ENCODE peak calls at places on chromosomes 13 and 19, in nine cellular contexts. Q is lung; D is anterior cingulate cortex; R is GM23248; W is stimulated activated CD4-positive, alpha-beta T cell treated with anti-CD3 and anti-CD28 coated beads, Interleukin-2, amount 100 ng/mL, for 4 hours; M is frontal cortex; T is activated CD4-positive, alpha-beta memory T cell treated with anti-CD3 and anti-CD28 coated beads, Interleukin-2, amount 10 ng/mL, durations not matched to agents 7 days and 5 days; S is spleen; O is ACHN. A is an unnamed sample.

GRCh38 chr19:11767633-11768133 is 883 bp downstream of the ZNF441 start:
- DNase-seq in D (no peak), Q (peak), M (no peak), O (no peak), S (peak), R (peak), W (no peak), T (peak), A (peak)

GRCh38 chr13:29993716-29994488 is 143.5 kb upstream of the UBL3 start:
- DNase-seq in Q (no peak), T (no peak), D (no peak), O (no peak), S (no peak), W (no peak), M (no peak), R (peak), A (no peak)

GRCh38 chr19:57559008-57559403 is 657 bp downstream of the ZNF550 start:
- DNase-seq in S (peak), T (peak), O (no peak), R (peak), W (no peak), M (no peak), Q (no peak), D (no peak), A (peak)

GRCh38 chr19:33204136-33204973 is 10.2 kb downstream of the LRP3 start:
- DNase-seq in O (no peak), R (no peak), S (peak), M (no peak), Q (no peak), W (no peak), T (no peak), D (no peak), A (no peak)

GRCh38 chr19:47514151-47514868 is 553 bp downstream of the NAPA start:
- DNase-seq in Q (no peak), R (peak), W (no peak), S (peak), D (no peak), M (no peak), T (peak), O (no peak), A (peak)

GRCh38 chr19:42207767-42208259 is 9.7 kb downstream of the DEDD2 start:
- DNase-seq in R (peak), S (no peak), T (no peak), O (peak), Q (no peak), M (no peak), W (no peak), D (no peak), A (peak)

GRCh38 chr19:38308006-38308766 is 4.1 kb downstream of the C19orf33 start:
- DNase-seq in W (no peak), D (no peak), T (no peak), M (no peak), O (no peak), R (no peak), S (no peak), Q (no peak), A (peak)

GRCh38 chr13:50950808-50951207 is 41.2 kb downstream of the RNASEH2B start:
- DNase-seq in Q (no peak), W (no peak), M (no peak), D (no peak), O (no peak), T (no peak), S (no peak), R (no peak), A (no peak)

GRCh38 chr13:109383683-109384082 is 402.7 kb downstream of the IRS2 start:
- DNase-seq in T (no peak), W (no peak), D (no peak), S (no peak), M (no peak), R (peak), O (no peak), Q (no peak), A (no peak)

GRCh38 chr13:71148391-71148790 is 718.6 kb downstream of the DACH1 start:
- DNase-seq in D (no peak), W (no peak), Q (no peak), R (no peak), S (no peak), T (no peak), M (no peak), O (no peak), A (no peak)

GRCh38 chr13:66312312-66313087 is 917.6 kb downstream of the PCDH9 start:
- DNase-seq in M (no peak), S (no peak), T (no peak), R (no peak), Q (no peak), W (no peak), D (no peak), O (no peak), A (peak)

GRCh38 chr13:23621316-23621645 is 51.1 kb downstream of the TNFRSF19 start:
- DNase-seq in R (peak), M (no peak), W (no peak), Q (no peak), T (no peak), O (peak), S (no peak), D (no peak), A (no peak)

GRCh38 chr13:110306340-110306959 is 507 bp downstream of the COL4A1 start:
- DNase-seq in Q (no peak), S (no peak), M (no peak), D (no peak), W (no peak), T (no peak), R (peak), O (no peak), A (no peak)

GRCh38 chr13:113938246-113938645 is 35.6 kb downstream of the C13orf46 start:
- DNase-seq in O (no peak), T (no peak), W (no peak), D (no peak), S (peak), Q (no peak), M (no peak), R (no peak), A (no peak)

GRCh38 chr19:58569943-58570670 is 3.0 kb downstream of the MZF1 start:
- DNase-seq in Q (no peak), M (no peak), W (no peak), D (no peak), S (peak), R (no peak), T (peak), O (no peak), A (no peak)

GRCh38 chr13:82330499-82330898 is 1551.8 kb downstream of the SLITRK1 start:
- DNase-seq in S (no peak), O (peak), R (peak), D (no peak), Q (no peak), W (no peak), M (no peak), T (no peak), A (peak)

GRCh38 chr19:8423821-8424223 is 10.7 kb downstream of the MARCHF2 start:
- DNase-seq in D (no peak), Q (peak), W (no peak), M (peak), S (peak), R (peak), O (peak), T (no peak), A (peak)

GRCh38 chr13:42997381-42997780 is 5.3 kb upstream of the EPSTI1 start:
- DNase-seq in W (no peak), D (no peak), Q (no peak), R (peak), T (no peak), M (no peak), O (no peak), S (no peak), A (no peak)

GRCh38 chr19:50646074-50646807 is 3.0 kb upstream of the C19orf81 start:
- DNase-seq in Q (no peak), T (no peak), W (no peak), S (no peak), D (no peak), M (no peak), R (peak), O (peak), A (no peak)

GRCh38 chr19:54420383-54421168 is 5.3 kb downstream of the TTYH1 start:
- DNase-seq in R (no peak), O (no peak), Q (no peak), S (no peak), T (no peak), D (peak), W (no peak), M (peak), A (no peak)

GRCh38 chr13:23505007-23505406 is 65.2 kb upstream of the TNFRSF19 start:
- DNase-seq in D (no peak), S (no peak), R (peak), W (no peak), M (no peak), Q (no peak), T (no peak), O (peak), A (no peak)

GRCh38 chr13:110193491-110193890 is 113.5 kb downstream of the COL4A1 start:
- DNase-seq in T (no peak), M (no peak), D (no peak), W (no peak), Q (no peak), S (no peak), R (no peak), O (no peak), A (no peak)

GRCh38 chr13:98992355-98992754 is 14.5 kb upstream of the DOCK9 start:
- DNase-seq in R (no peak), W (no peak), D (no peak), T (no peak), S (no peak), O (no peak), M (no peak), Q (no peak), A (no peak)

GRCh38 chr13:46372071-46372470 is 15.0 kb downstream of the RUBCNL start:
- DNase-seq in O (no peak), Q (no peak), T (no peak), D (no peak), W (no peak), S (no peak), M (no peak), R (no peak), A (no peak)

GRCh38 chr19:45767881-45768643 is 990 bp downstream of the SIX5 start:
- DNase-seq in S (peak), W (no peak), O (peak), D (no peak), M (peak), Q (peak), R (peak), T (no peak), A (peak)